ENCODE peak calls at places on chromosome 16, in six cellular contexts. B, X, D, H, P and S are unnamed samples.

GRCh38 chr16:31064882-31065461 is 9.1 kb downstream of the ZNF668 start:
- DNase-seq in B (peak), X (no peak), D (no peak), H (peak), P (no peak), S (no peak)

GRCh38 chr16:11557811-11558210 is 28.9 kb downstream of the LITAF start:
- DNase-seq in B (no peak), X (no peak), D (no peak), H (no peak), P (no peak), S (no peak)

GRCh38 chr16:66274335-66275110 is 92.0 kb upstream of the CDH5 start:
- DNase-seq in B (peak), X (peak), D (no peak), H (peak), P (peak), S (peak)

GRCh38 chr16:67837811-67838210 is 4.3 kb upstream of the THAP11 start:
- DNase-seq in B (no peak), X (no peak), D (no peak), H (no peak), P (no peak), S (no peak)

GRCh38 chr16:10976663-10977062 is 32.3 kb downstream of the CLEC16A start:
- DNase-seq in B (no peak), X (no peak), D (no peak), H (no peak), P (no peak), S (no peak)

GRCh38 chr16:11024333-11025053 is 80.1 kb downstream of the CLEC16A start:
- DNase-seq in B (peak), X (no peak), D (no peak), H (no peak), P (peak), S (no peak)

GRCh38 chr16:86809458-86809955 is 231.2 kb downstream of the FOXL1 start:
- DNase-seq in B (peak), X (no peak), D (no peak), H (peak), P (no peak), S (no peak)

GRCh38 chr16:85998178-85998867 is 99.4 kb downstream of the IRF8 start:
- DNase-seq in B (no peak), X (no peak), D (no peak), H (no peak), P (no peak), S (no peak)

GRCh38 chr16:85921026-85921425 is 22.1 kb downstream of the IRF8 start:
- DNase-seq in B (no peak), X (no peak), D (no peak), H (no peak), P (no peak), S (no peak)

GRCh38 chr16:57534881-57535658 is 1.3 kb downstream of the CCDC102A start:
- DNase-seq in B (no peak), X (no peak), D (no peak), H (no peak), P (no peak), S (no peak)

GRCh38 chr16:1428511-1428910 is 2.4 kb upstream of the PERCC1 start:
- DNase-seq in B (peak), X (peak), D (no peak), H (peak), P (no peak), S (peak)

GRCh38 chr16:29763326-29763725 is 14.7 kb upstream of the ZG16 start:
- DNase-seq in B (no peak), X (no peak), D (no peak), H (no peak), P (no peak), S (no peak)

GRCh38 chr16:84054271-84054670 is 11.7 kb upstream of the SLC38A8 start:
- DNase-seq in B (no peak), X (no peak), D (no peak), H (no peak), P (no peak), S (no peak)

GRCh38 chr16:84055366-84055765 is 12.8 kb upstream of the SLC38A8 start:
- DNase-seq in B (no peak), X (no peak), D (no peak), H (no peak), P (no peak), S (no peak)

GRCh38 chr16:84054916-84055315 is 12.3 kb upstream of the SLC38A8 start:
- DNase-seq in B (no peak), X (no peak), D (no peak), H (no peak), P (no peak), S (no peak)

GRCh38 chr16:84056933-84057332 is 14.3 kb upstream of the SLC38A8 start:
- DNase-seq in B (no peak), X (no peak), D (no peak), H (no peak), P (no peak), S (no peak)

DNA sequence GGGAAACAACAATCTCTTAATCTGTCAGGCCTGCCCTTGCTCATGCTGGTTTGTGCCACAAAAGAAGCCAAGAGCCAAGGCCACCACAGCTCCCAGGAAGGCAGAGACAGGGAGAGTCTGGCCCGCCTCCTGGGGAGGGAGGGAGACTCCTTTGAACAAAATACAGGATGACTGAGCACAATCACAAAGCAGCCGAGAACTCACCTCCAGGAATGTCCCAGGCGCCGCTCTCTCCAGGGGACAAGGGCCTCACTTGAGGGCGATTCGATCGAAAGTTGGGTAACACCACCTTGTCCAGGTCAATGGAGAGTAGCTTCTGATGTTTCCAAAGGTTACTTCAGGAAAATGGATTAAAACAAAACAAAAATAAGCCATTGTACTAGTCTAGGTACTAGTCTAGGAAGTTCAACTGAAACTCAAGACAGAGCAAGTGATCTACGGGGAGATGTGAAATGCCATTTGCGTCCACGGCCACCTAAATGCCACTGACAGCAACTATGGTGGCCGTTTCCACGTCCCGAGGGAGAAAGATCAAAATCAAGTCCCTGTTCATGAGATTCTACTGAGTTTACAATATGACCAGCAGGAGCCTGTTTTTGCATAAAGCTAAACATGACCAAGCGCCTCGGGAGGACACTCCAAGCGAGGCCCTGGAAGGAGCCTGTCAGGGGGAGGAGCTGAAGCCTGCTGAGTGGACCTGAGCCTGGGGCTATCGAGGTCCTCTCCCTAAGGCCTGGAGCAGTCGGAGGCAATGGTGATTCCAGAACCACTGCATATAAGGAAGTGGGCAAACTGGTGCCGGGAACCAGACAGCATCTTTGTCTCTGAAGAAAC is 13.4 kb upstream of the SLC38A8 start:
- DNase-seq in B (no peak), X (peak), D (no peak), H (no peak), P (no peak), S (no peak)
- TF ChIP-seq MYC in B (no peak), X (no peak), D (no peak), H (no peak), P (no peak), S (no peak)

DNA sequence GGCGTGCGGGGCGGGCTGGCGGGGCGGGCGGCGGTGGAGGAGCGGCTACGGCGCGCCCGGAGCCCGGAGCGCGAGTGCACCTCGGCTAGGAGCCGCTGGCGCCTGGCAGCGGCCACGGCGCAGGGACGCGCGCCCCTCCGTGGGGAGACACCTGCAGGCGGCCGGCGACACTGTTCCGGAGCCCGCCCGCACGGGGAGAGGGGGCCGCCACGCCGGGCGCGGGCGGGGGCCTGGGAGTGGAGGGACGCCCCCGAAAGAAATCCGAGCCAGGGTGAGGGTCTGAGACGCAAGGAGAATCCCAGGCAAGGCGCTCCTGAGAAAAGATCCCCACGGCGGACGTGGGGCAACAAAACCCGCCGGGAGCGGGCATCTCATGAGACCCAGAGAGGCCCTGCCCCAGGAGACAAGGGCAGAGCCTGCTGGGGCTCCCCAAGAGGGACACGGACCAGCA is at the start of gene GSG1L:
- DNase-seq in B (no peak), X (no peak), D (no peak), H (no peak), P (no peak), S (no peak)
- TF ChIP-seq MYC in B (no peak), X (no peak), D (no peak), H (no peak), P (no peak), S (no peak)

GRCh38 chr16:88440686-88441405 is 12.2 kb upstream of the ZFPM1 start:
- DNase-seq in B (no peak), X (no peak), D (no peak), H (no peak), P (no peak), S (no peak)

GRCh38 chr16:88438084-88438870 is 14.8 kb upstream of the ZFPM1 start:
- DNase-seq in B (no peak), X (no peak), D (no peak), H (no peak), P (no peak), S (no peak)

GRCh38 chr16:88440111-88440510 is 13.0 kb upstream of the ZFPM1 start:
- DNase-seq in B (no peak), X (no peak), D (no peak), H (no peak), P (no peak), S (no peak)

GRCh38 chr16:88439016-88439415 is 14.1 kb upstream of the ZFPM1 start:
- DNase-seq in B (no peak), X (no peak), D (no peak), H (no peak), P (no peak), S (no peak)

DNA sequence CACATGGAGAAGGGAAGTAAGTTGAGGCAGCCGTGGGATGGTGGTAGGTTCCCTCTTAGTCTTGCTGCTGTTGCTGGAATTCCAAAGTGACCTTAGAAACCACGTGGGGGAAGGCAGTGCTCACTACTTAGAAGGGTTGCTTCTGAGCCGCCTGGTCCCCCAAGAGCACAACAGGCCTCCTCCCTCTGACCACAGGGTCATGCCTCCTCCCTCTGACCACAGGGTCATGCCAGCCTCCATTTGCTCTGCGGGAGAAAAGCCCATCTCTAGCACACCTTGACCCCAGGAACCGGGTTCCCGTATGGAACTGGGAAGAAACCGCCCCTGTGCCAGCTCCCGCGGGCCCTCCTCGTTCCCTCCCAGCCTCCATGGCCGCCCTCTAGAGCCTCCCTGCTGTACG is 13.4 kb upstream of the ZFPM1 start:
- DNase-seq in B (no peak), X (no peak), D (no peak), H (no peak), P (no peak), S (no peak)
- TF ChIP-seq MYC in B (no peak), X (no peak), D (no peak), H (no peak), P (no peak), S (no peak)

DNA sequence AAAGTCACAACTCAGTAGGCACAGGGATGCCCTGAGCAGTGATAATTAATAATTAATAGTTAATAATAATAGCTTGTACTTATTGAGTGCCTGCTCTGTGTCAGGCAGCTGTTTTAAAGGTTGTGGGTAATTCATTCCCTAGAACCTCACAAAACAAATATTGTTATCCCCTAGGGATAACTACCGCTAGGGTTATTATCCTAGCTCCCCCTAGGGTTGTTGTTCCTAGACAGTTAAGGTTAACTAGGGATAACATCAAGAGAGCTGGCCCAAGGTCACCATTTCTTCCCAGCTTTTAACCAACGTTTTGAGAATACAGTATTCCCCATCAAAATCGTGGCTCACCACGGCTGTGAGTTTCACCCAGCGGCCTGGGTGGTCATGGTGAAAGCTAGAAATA is 180.1 kb downstream of the PRKCB start:
- DNase-seq in B (no peak), X (no peak), D (no peak), H (no peak), P (no peak), S (no peak)
- TF ChIP-seq MYC in B (no peak), X (no peak), D (no peak), H (no peak), P (no peak), S (no peak)

DNA sequence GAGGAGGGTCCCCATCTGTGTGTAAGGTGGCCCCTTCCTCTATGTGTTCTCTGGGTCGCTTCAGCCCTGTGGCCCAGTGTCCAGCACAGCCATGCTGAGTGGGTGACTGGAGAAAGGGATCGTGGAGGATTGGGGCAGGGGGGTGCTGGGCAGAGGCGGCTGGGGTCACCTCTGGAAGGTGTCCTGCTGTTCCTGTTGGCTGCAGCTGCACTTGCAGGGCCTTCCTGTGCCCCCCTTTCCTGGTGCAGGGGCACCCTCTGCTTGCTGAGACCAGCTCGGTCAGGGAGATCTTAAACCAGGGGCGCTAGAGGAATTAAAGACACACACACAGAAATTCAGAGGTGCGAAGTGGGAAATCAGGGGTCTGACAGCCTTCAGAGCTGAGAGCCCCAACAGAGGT is 11.1 kb downstream of the IL32 start:
- DNase-seq in B (no peak), X (no peak), D (no peak), H (no peak), P (no peak), S (no peak)
- TF ChIP-seq MYC in B (no peak), X (no peak), D (no peak), H (no peak), P (no peak), S (no peak)

DNA sequence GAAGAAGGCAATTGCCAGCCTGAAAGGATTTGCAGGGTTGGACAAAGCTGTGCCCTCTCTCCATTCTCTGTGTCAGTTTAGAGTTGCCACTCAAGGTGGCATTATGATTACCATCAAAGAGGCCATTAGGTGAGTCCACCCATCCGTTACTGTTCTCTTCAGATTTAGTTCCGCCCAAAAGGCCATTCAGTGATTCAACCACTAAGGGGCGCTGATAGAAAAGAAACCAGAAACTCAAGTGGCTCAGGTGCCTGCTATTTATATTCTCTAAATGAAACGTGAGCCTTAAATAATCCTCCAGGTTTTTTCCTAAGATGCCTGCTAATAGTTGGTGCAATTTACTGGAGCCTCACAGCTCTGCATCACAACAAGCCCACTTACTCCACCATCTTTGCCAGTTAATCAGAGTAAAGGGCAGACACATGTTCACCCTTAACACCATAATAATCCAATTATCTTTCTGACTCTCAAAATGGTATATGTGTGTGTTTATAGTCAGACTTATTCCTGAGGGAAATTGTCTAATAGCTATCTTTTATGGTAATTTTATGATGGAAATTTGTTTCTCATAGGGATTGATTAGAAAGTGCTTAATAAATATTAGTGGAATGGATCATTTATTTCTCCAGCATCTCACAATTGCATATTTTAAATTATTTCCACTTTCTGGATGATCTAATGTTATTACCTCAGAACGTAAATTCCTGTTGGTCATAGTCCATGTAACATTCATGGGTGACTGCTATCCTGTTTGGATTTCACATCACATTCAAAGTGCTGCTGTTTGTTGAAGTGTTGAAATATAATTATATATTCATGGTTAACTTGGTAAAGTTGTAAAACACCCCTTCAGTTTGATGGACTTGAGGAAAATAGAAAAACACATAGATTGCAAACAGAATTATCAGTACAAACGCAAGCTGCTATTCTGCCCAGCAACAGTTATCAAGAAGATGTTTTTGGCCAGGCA is 59.3 kb downstream of the TANGO6 start:
- DNase-seq in B (peak), X (peak), D (no peak), H (peak), P (peak), S (peak)
- TF ChIP-seq MYC in B (no peak), X (no peak), D (no peak), H (no peak), P (no peak), S (no peak)

GRCh38 chr16:4092547-4093265 is 23.5 kb downstream of the ADCY9 start:
- DNase-seq in B (no peak), X (no peak), D (no peak), H (no peak), P (no peak), S (no peak)

GRCh38 chr16:4094138-4094773 is 22.0 kb downstream of the ADCY9 start:
- DNase-seq in B (no peak), X (no peak), D (no peak), H (no peak), P (peak), S (no peak)

GRCh38 chr16:4096509-4096908 is 19.7 kb downstream of the ADCY9 start:
- DNase-seq in B (no peak), X (no peak), D (no peak), H (no peak), P (no peak), S (no peak)

GRCh38 chr16:4091638-4092037 is 24.6 kb downstream of the ADCY9 start:
- DNase-seq in B (no peak), X (no peak), D (no peak), H (no peak), P (no peak), S (peak)

GRCh38 chr16:4093495-4094137 is 22.6 kb downstream of the ADCY9 start:
- DNase-seq in B (no peak), X (no peak), D (no peak), H (no peak), P (no peak), S (no peak)
- TF ChIP-seq MYC in B (no peak), X (no peak), D (no peak), H (no peak), P (no peak), S (no peak)